ENCODE peak calls at places on chromosomes 7 and 10, in six cellular contexts. One of them, this sample, is unnamed.

GRCh38 chr7:786472-787255 is 45.6 kb upstream of the SUN1 start:
- DNase-seq in cardiac fibroblast: peak
- DNase-seq in CD8-positive, alpha-beta T cell: peak
- DNase-seq in suprapubic skin: peak
- DNase-seq in cardiac muscle cell: peak
- DNase-seq in astrocyte: no peak
- DNase-seq in this sample: peak

GRCh38 chr7:31007634-31008033 is 43.9 kb downstream of the GHRHR start:
- DNase-seq in astrocyte: no peak
- DNase-seq in cardiac fibroblast: no peak
- DNase-seq in cardiac muscle cell: no peak
- DNase-seq in suprapubic skin: no peak
- DNase-seq in CD8-positive, alpha-beta T cell: no peak
- DNase-seq in this sample: no peak

GRCh38 chr7:91941450-91941849 is 788 bp downstream of the AKAP9 start:
- DNase-seq in CD8-positive, alpha-beta T cell: peak
- DNase-seq in astrocyte: peak
- DNase-seq in cardiac fibroblast: peak
- DNase-seq in suprapubic skin: no peak
- DNase-seq in cardiac muscle cell: peak
- DNase-seq in this sample: no peak

GRCh38 chr10:101291254-101292193 is 62.3 kb upstream of the LBX1 start:
- DNase-seq in cardiac muscle cell: peak
- DNase-seq in CD8-positive, alpha-beta T cell: peak
- DNase-seq in astrocyte: no peak
- DNase-seq in suprapubic skin: no peak
- DNase-seq in cardiac fibroblast: peak
- DNase-seq in this sample: peak

GRCh38 chr7:2554654-2555053 is 670 bp downstream of the BRAT1 start:
- DNase-seq in suprapubic skin: peak
- DNase-seq in astrocyte: no peak
- DNase-seq in cardiac muscle cell: no peak
- DNase-seq in cardiac fibroblast: no peak
- DNase-seq in CD8-positive, alpha-beta T cell: no peak
- DNase-seq in this sample: no peak

GRCh38 chr10:117929321-117930067 is 117.2 kb downstream of the RAB11FIP2 start:
- DNase-seq in cardiac fibroblast: no peak
- DNase-seq in cardiac muscle cell: no peak
- DNase-seq in CD8-positive, alpha-beta T cell: no peak
- DNase-seq in astrocyte: no peak
- DNase-seq in suprapubic skin: no peak
- DNase-seq in this sample: no peak

GRCh38 chr10:101389986-101390531 is 36.1 kb downstream of the BTRC start:
- DNase-seq in suprapubic skin: no peak
- DNase-seq in cardiac muscle cell: no peak
- DNase-seq in CD8-positive, alpha-beta T cell: no peak
- DNase-seq in astrocyte: no peak
- DNase-seq in cardiac fibroblast: no peak
- DNase-seq in this sample: no peak

GRCh38 chr10:119643306-119644214 is 7.6 kb upstream of the BAG3 start:
- DNase-seq in cardiac fibroblast: no peak
- DNase-seq in suprapubic skin: no peak
- DNase-seq in CD8-positive, alpha-beta T cell: no peak
- DNase-seq in astrocyte: peak
- DNase-seq in cardiac muscle cell: no peak
- DNase-seq in this sample: no peak

GRCh38 chr7:155203059-155203881 is 94.4 kb upstream of the INSIG1 start:
- DNase-seq in cardiac fibroblast: no peak
- DNase-seq in CD8-positive, alpha-beta T cell: no peak
- DNase-seq in suprapubic skin: peak
- DNase-seq in cardiac muscle cell: no peak
- DNase-seq in astrocyte: no peak
- DNase-seq in this sample: no peak

GRCh38 chr7:149707448-149707886 is 65.9 kb downstream of the ZNF467 start:
- DNase-seq in cardiac muscle cell: peak
- DNase-seq in astrocyte: no peak
- DNase-seq in CD8-positive, alpha-beta T cell: no peak
- DNase-seq in suprapubic skin: no peak
- DNase-seq in cardiac fibroblast: peak
- DNase-seq in this sample: no peak

GRCh38 chr10:128147669-128148068 is 21.4 kb upstream of the MKI67 start:
- DNase-seq in cardiac fibroblast: peak
- DNase-seq in CD8-positive, alpha-beta T cell: no peak
- DNase-seq in cardiac muscle cell: peak
- DNase-seq in suprapubic skin: no peak
- DNase-seq in astrocyte: peak
- DNase-seq in this sample: no peak

GRCh38 chr7:38757946-38758345 is 126.8 kb upstream of the AMPH start:
- DNase-seq in suprapubic skin: no peak
- DNase-seq in cardiac muscle cell: peak
- DNase-seq in cardiac fibroblast: peak
- DNase-seq in CD8-positive, alpha-beta T cell: no peak
- DNase-seq in astrocyte: peak
- DNase-seq in this sample: no peak
- TF ChIP-seq CTCF in suprapubic skin: no peak
- TF ChIP-seq CTCF in cardiac muscle cell: no peak
- TF ChIP-seq CTCF in cardiac fibroblast: no peak
- TF ChIP-seq CTCF in CD8-positive, alpha-beta T cell: no peak
- TF ChIP-seq CTCF in astrocyte: no peak
- TF ChIP-seq CTCF in this sample: no peak

GRCh38 chr7:98731651-98732050 is 114.6 kb downstream of the NPTX2 start:
- DNase-seq in suprapubic skin: no peak
- DNase-seq in CD8-positive, alpha-beta T cell: no peak
- DNase-seq in astrocyte: no peak
- DNase-seq in cardiac muscle cell: no peak
- DNase-seq in cardiac fibroblast: no peak
- DNase-seq in this sample: no peak

GRCh38 chr7:98737176-98737575 is 120.1 kb downstream of the NPTX2 start:
- DNase-seq in astrocyte: no peak
- DNase-seq in cardiac fibroblast: no peak
- DNase-seq in cardiac muscle cell: no peak
- DNase-seq in CD8-positive, alpha-beta T cell: no peak
- DNase-seq in suprapubic skin: no peak
- DNase-seq in this sample: no peak

GRCh38 chr7:98730331-98730730 is 113.2 kb downstream of the NPTX2 start:
- DNase-seq in CD8-positive, alpha-beta T cell: no peak
- DNase-seq in cardiac fibroblast: no peak
- DNase-seq in cardiac muscle cell: no peak
- DNase-seq in astrocyte: no peak
- DNase-seq in suprapubic skin: no peak
- DNase-seq in this sample: no peak

GRCh38 chr7:98735801-98736200 is 118.7 kb downstream of the NPTX2 start:
- DNase-seq in cardiac muscle cell: no peak
- DNase-seq in cardiac fibroblast: no peak
- DNase-seq in CD8-positive, alpha-beta T cell: no peak
- DNase-seq in astrocyte: no peak
- DNase-seq in suprapubic skin: no peak
- DNase-seq in this sample: no peak

GRCh38 chr7:98733036-98733435 is 116.0 kb downstream of the NPTX2 start:
- DNase-seq in suprapubic skin: no peak
- DNase-seq in cardiac fibroblast: peak
- DNase-seq in astrocyte: no peak
- DNase-seq in cardiac muscle cell: peak
- DNase-seq in CD8-positive, alpha-beta T cell: no peak
- DNase-seq in this sample: no peak
- TF ChIP-seq CTCF in suprapubic skin: peak
- TF ChIP-seq CTCF in cardiac fibroblast: peak
- TF ChIP-seq CTCF in astrocyte: peak
- TF ChIP-seq CTCF in cardiac muscle cell: peak
- TF ChIP-seq CTCF in CD8-positive, alpha-beta T cell: no peak
- TF ChIP-seq CTCF in this sample: peak

GRCh38 chr7:113404245-113404644 is 285.9 kb upstream of the SMIM30 start:
- DNase-seq in cardiac muscle cell: no peak
- DNase-seq in cardiac fibroblast: no peak
- DNase-seq in astrocyte: no peak
- DNase-seq in CD8-positive, alpha-beta T cell: no peak
- DNase-seq in suprapubic skin: no peak
- DNase-seq in this sample: no peak
- TF ChIP-seq CTCF in cardiac muscle cell: no peak
- TF ChIP-seq CTCF in cardiac fibroblast: no peak
- TF ChIP-seq CTCF in astrocyte: no peak
- TF ChIP-seq CTCF in CD8-positive, alpha-beta T cell: no peak
- TF ChIP-seq CTCF in suprapubic skin: no peak
- TF ChIP-seq CTCF in this sample: peak

DNA sequence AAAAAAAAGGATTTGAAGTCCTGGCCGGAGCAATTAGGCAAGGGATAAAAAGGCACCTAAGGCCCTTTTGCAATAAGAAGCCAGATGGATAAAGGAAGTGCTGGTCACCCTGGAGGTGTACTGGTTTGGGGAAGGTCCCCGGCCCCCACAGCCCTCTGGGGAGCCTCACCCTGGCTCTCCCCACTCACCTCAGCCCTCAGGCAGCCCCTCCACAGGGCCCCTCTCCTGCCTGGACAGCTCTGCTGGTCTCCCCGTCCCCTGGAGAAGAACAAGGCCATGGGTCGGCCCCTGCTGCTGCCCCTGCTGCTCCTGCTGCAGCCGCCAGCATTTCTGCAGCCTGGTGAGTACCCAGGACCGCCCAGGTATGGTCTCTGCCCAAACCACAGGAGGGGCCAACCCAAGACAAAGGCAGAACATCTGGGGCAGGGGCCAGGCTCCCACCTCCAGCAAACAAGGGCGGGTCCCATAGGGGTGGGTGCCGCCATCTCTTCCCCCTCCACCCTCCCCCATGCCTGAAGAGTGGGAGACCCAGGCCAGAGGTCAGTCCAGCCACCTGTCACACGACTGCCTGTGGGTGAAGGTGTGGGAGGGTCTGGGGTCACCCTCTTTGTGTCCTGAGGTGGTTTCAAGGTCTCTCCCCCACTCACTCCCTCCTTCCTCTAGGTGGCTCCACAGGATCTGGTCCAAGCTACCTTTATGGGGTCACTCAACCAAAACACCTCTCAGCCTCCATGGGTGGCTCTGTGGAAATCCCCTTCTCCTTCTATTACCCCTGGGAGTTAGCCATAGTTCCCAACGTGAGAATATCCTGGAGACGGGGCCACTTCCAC is at the start of gene PILRB:
- DNase-seq in cardiac fibroblast: no peak
- DNase-seq in suprapubic skin: no peak
- DNase-seq in CD8-positive, alpha-beta T cell: no peak
- DNase-seq in cardiac muscle cell: no peak
- DNase-seq in astrocyte: no peak
- DNase-seq in this sample: no peak
- TF ChIP-seq CTCF in cardiac fibroblast: peak
- TF ChIP-seq CTCF in suprapubic skin: no peak
- TF ChIP-seq CTCF in CD8-positive, alpha-beta T cell: no peak
- TF ChIP-seq CTCF in cardiac muscle cell: peak
- TF ChIP-seq CTCF in astrocyte: no peak
- TF ChIP-seq CTCF in this sample: no peak

GRCh38 chr7:101558742-101559325 is 70.3 kb downstream of the MYL10 start:
- DNase-seq in cardiac muscle cell: no peak
- DNase-seq in suprapubic skin: peak
- DNase-seq in CD8-positive, alpha-beta T cell: no peak
- DNase-seq in astrocyte: no peak
- DNase-seq in cardiac fibroblast: no peak
- DNase-seq in this sample: no peak
- TF ChIP-seq CTCF in cardiac muscle cell: no peak
- TF ChIP-seq CTCF in suprapubic skin: no peak
- TF ChIP-seq CTCF in CD8-positive, alpha-beta T cell: no peak
- TF ChIP-seq CTCF in astrocyte: no peak
- TF ChIP-seq CTCF in cardiac fibroblast: no peak
- TF ChIP-seq CTCF in this sample: no peak

This sample was measured in progenitor cell of endocrine pancreas.